ENCODE peak calls at places on chromosomes 7 and 10, in six cellular contexts. N is H9, V is IMR-90, C is mesenchymal stem cell, R is H1, E is trophoblast cell. Y is an unnamed sample.

GRCh38 chr10:75407296-75407715 is 5.7 kb upstream of the ZNF503 start:
- DNase-seq in C (no peak), N (peak; percentile 56), R (no peak), V (no peak), E (no peak), Y (peak; percentile 30)

GRCh38 chr10:95408148-95408930 is 117.5 kb upstream of the PDLIM1 start:
- DNase-seq in N (no peak), E (peak; percentile 62), C (no peak), R (no peak), V (no peak), Y (no peak)

GRCh38 chr7:90648834-90649233 is 52.7 kb downstream of the CDK14 start:
- DNase-seq in C (no peak), N (no peak), V (no peak), R (no peak), E (no peak), Y (no peak)

GRCh38 chr10:70551491-70551890 is 51.0 kb downstream of the PRF1 start:
- DNase-seq in V (no peak), E (no peak), N (no peak), C (no peak), R (no peak), Y (no peak)

GRCh38 chr7:129401968-129402860 is 32.0 kb upstream of the STRIP2 start:
- DNase-seq in R (no peak), C (peak; percentile 11), E (peak; percentile 6), N (no peak), V (no peak), Y (no peak)

GRCh38 chr10:126502481-126502880 is 114.2 kb upstream of the ADAM12 start:
- DNase-seq in C (no peak), E (no peak), N (no peak), R (no peak), V (no peak), Y (no peak)

GRCh38 chr10:129332476-129332875 is 134.6 kb upstream of the MGMT start:
- DNase-seq in N (peak; percentile 75), R (peak; percentile 50), V (peak; percentile 1), C (peak; percentile 12), E (no peak), Y (no peak)

GRCh38 chr10:110414563-110415309 is 83.0 kb upstream of the DUSP5 start:
- DNase-seq in R (no peak), N (no peak), C (no peak), E (peak; percentile 78), V (no peak), Y (no peak)

GRCh38 chr10:127978481-127978880 is 71.6 kb downstream of the PTPRE start:
- DNase-seq in E (no peak), N (peak; percentile 7), V (no peak), C (no peak), R (no peak), Y (no peak)

GRCh38 chr10:118031351-118032075 is 15.2 kb downstream of the RAB11FIP2 start:
- DNase-seq in V (no peak), E (no peak), C (no peak), R (no peak), N (no peak), Y (no peak)

GRCh38 chr7:40437936-40438634 is 303.3 kb downstream of the SUGCT start:
- DNase-seq in E (no peak), V (peak; percentile 20), R (no peak), N (no peak), C (peak; percentile 6), Y (no peak)

GRCh38 chr10:19500959-19501358 is 315.3 kb upstream of the PLXDC2 start:
- DNase-seq in E (peak; percentile 59), V (no peak), N (no peak), C (no peak), R (no peak), Y (no peak)

GRCh38 chr7:69599879-69600764 is 1.8 kb downstream of the AUTS2 start:
- DNase-seq in R (no peak), V (no peak), E (no peak), N (no peak), C (no peak), Y (peak; percentile 40)

GRCh38 chr10:10804998-10805737 is 212.5 kb upstream of the CELF2 start:
- DNase-seq in N (no peak), E (no peak), V (peak; percentile 77), C (no peak), R (no peak), Y (no peak)

GRCh38 chr7:16739863-16740622 is 13.5 kb upstream of the TSPAN13 start:
- DNase-seq in N (no peak), R (no peak), V (peak; percentile 98), C (peak; percentile 98), E (peak; percentile 16), Y (no peak)

GRCh38 chr10:21396889-21397288 is 128.6 kb downstream of the SKIDA1 start:
- DNase-seq in V (peak; percentile 47), R (no peak), N (no peak), C (peak; percentile 17), E (no peak), Y (no peak)

GRCh38 chr7:11182736-11183135 is 209.1 kb downstream of the PHF14 start:
- DNase-seq in E (peak; percentile 54), V (peak; percentile 36), R (no peak), C (peak; percentile 44), N (no peak), Y (no peak)

GRCh38 chr10:75495434-75496190 is 64.2 kb downstream of the LRMDA start:
- DNase-seq in E (no peak), C (no peak), N (no peak), V (no peak), R (no peak), Y (no peak)

GRCh38 chr10:89207801-89208551 is 859 bp upstream of the CH25H start:
- DNase-seq in V (no peak), C (no peak), N (peak; percentile 59), E (no peak), R (no peak), Y (peak; percentile 30)

GRCh38 chr10:78821052-78821451 is 247.7 kb upstream of the ZMIZ1 start:
- DNase-seq in R (no peak), C (no peak), V (no peak), E (no peak), N (no peak), Y (no peak)

GRCh38 chr7:65927489-65928448 is 54.2 kb downstream of the GUSB start:
- DNase-seq in C (no peak), V (no peak), E (no peak), R (no peak), N (no peak), Y (no peak)

GRCh38 chr7:145534301-145534700 is 582.3 kb upstream of the CNTNAP2 start:
- DNase-seq in N (no peak), E (no peak), R (no peak), C (no peak), V (no peak), Y (no peak)

GRCh38 chr7:37234928-37235327 is 213.7 kb downstream of the ELMO1 start:
- DNase-seq in N (no peak), V (no peak), E (peak; percentile 36), C (peak; percentile 7), R (no peak), Y (peak; percentile 26)

GRCh38 chr7:155809332-155809946 is 2.8 kb downstream of the SHH start:
- DNase-seq in N (no peak), R (no peak), C (no peak), V (no peak), E (no peak), Y (no peak)

GRCh38 chr7:156964971-156965370 is 15.5 kb downstream of the NOM1 start:
- DNase-seq in R (no peak), E (no peak), N (no peak), V (no peak), C (no peak), Y (no peak)

GRCh38 chr7:16071246-16071857 is 350.0 kb downstream of the CRPPA start:
- DNase-seq in R (no peak), E (peak; percentile 83), C (peak; percentile 68), N (no peak), V (peak; percentile 67), Y (peak; percentile 47)

GRCh38 chr10:15863733-15864132 is 3.4 kb upstream of the MINDY3 start:
- DNase-seq in N (no peak), V (no peak), R (no peak), C (no peak), E (no peak), Y (no peak)

GRCh38 chr10:32961892-32962369 is 3.9 kb upstream of the ITGB1 start:
- DNase-seq in C (peak; percentile 89), V (peak; percentile 93), E (peak; percentile 91), R (no peak), N (no peak), Y (no peak)

GRCh38 chr10:114631678-114632417 is 26.2 kb downstream of the ABLIM1 start:
- DNase-seq in V (no peak), E (peak; percentile 86), R (no peak), C (peak; percentile 46), N (peak; percentile 55), Y (peak; percentile 53)

GRCh38 chr7:42573904-42574692 is 337.1 kb upstream of the GLI3 start:
- DNase-seq in C (peak; percentile 58), E (peak; percentile 37), N (no peak), V (peak; percentile 4), R (no peak), Y (no peak)
- H3K27ac ChIP-seq in C (no peak overlapping the region), E (no peak overlapping the region), N (no peak overlapping the region), V (no peak overlapping the region), R (no peak overlapping the region), Y (no peak overlapping the region)

GRCh38 chr10:6588082-6588481 is 8.0 kb upstream of the PRKCQ start:
- DNase-seq in R (no peak), C (no peak), V (no peak), N (no peak), E (no peak), Y (no peak)

GRCh38 chr10:6590100-6590499 is 10.0 kb upstream of the PRKCQ start:
- DNase-seq in V (no peak), N (no peak), E (no peak), R (no peak), C (no peak), Y (no peak)

GRCh38 chr10:6589287-6590094 is 9.4 kb upstream of the PRKCQ start:
- DNase-seq in E (no peak), C (no peak), R (no peak), N (no peak), V (no peak), Y (no peak)

GRCh38 chr10:6583447-6583846 is 3.4 kb upstream of the PRKCQ start:
- DNase-seq in E (no peak), V (no peak), N (no peak), C (no peak), R (no peak), Y (no peak)

GRCh38 chr10:6586501-6586900 is 6.4 kb upstream of the PRKCQ start:
- DNase-seq in E (no peak), N (no peak), C (no peak), R (no peak), V (no peak), Y (no peak)
- H3K14ac ChIP-seq in E (no peak overlapping the region), N (no peak overlapping the region), C (no peak overlapping the region), R (no peak overlapping the region), V (no peak overlapping the region), Y (no peak overlapping the region)

GRCh38 chr7:92824450-92824849 is 11.9 kb downstream of the CDK6 start:
- DNase-seq in C (no peak), V (no peak), E (no peak), R (no peak), N (no peak), Y (no peak)
- H4K91ac ChIP-seq in C (no peak overlapping the region), V (no peak overlapping the region), E (no peak overlapping the region), R (no peak overlapping the region), N (no peak overlapping the region), Y (no peak overlapping the region)

GRCh38 chr7:104841798-104842197 is 172.2 kb upstream of the KMT2E start:
- DNase-seq in E (no peak), R (no peak), N (no peak), V (no peak), C (no peak), Y (no peak)
- H3K27ac ChIP-seq in E (no peak overlapping the region), R (no peak overlapping the region), N (no peak overlapping the region), V (no peak overlapping the region), C (no peak overlapping the region), Y (no peak overlapping the region)

Y was measured in neuronal stem cell.